ENCODE peak calls at places on chromosomes 2 and 18, in five cellular contexts. P, N, E, V and Z are unnamed samples.
A peak's percentile ranks its signal among the peaks of the same experiment; 100 is the strongest.

GRCh38 chr2:238225121-238225520 is 14.7 kb downstream of the HES6 start:
- DNase-seq in P (no peak), N (no peak), E (no peak), V (no peak), Z (no peak)

GRCh38 chr2:28616618-28617017 is 120.8 kb downstream of the PLB1 start:
- DNase-seq in P (no peak), N (no peak), E (no peak), V (no peak), Z (no peak)

GRCh38 chr18:13217971-13218375 is 587 bp upstream of the LDLRAD4 start:
- DNase-seq in P (no peak), N (no peak), E (peak; percentile 47), V (no peak), Z (no peak)

GRCh38 chr2:68282814-68283812 is 30.8 kb upstream of the PPP3R1 start:
- DNase-seq in P (peak; percentile 36), N (peak; percentile 53), E (peak; percentile 62), V (peak; percentile 25), Z (no peak)

GRCh38 chr18:3217930-3218647 is 1.7 kb downstream of the MYOM1 start:
- DNase-seq in P (no peak), N (peak; percentile 61), E (peak; percentile 15), V (no peak), Z (no peak)

GRCh38 chr2:133789743-133790142 is 221.5 kb upstream of the NCKAP5 start:
- DNase-seq in P (no peak), N (no peak), E (no peak), V (no peak), Z (no peak)

GRCh38 chr2:1272835-1273234 is 140.4 kb upstream of the TPO start:
- DNase-seq in P (no peak), N (no peak), E (no peak), V (no peak), Z (no peak)

GRCh38 chr2:238510911-238511613 is 84.3 kb downstream of the ASB1 start:
- DNase-seq in P (no peak), N (no peak), E (no peak), V (no peak), Z (no peak)

GRCh38 chr2:240462073-240462703 is 26.7 kb downstream of the GPC1 start:
- DNase-seq in P (no peak), N (no peak), E (no peak), V (no peak), Z (no peak)

GRCh38 chr2:217622664-217623063 is 380.1 kb downstream of the TNS1 start:
- DNase-seq in P (no peak), N (no peak), E (no peak), V (no peak), Z (no peak)

GRCh38 chr2:30979822-30980245 is 158.4 kb downstream of the GALNT14 start:
- DNase-seq in P (no peak), N (peak; percentile 93), E (no peak), V (no peak), Z (no peak)

GRCh38 chr2:128307595-128307994 is 11.1 kb downstream of the HS6ST1 start:
- DNase-seq in P (no peak), N (no peak), E (no peak), V (no peak), Z (no peak)

GRCh38 chr2:154697422-154698237 is 865 bp upstream of the KCNJ3 start:
- DNase-seq in P (no peak), N (no peak), E (peak; percentile 33), V (no peak), Z (no peak)

GRCh38 chr2:136238214-136238551 is 120.2 kb upstream of the CXCR4 start:
- DNase-seq in P (no peak), N (no peak), E (no peak), V (no peak), Z (no peak)

GRCh38 chr2:43165378-43166025 is 60.9 kb downstream of the ZFP36L2 start:
- DNase-seq in P (no peak), N (no peak), E (no peak), V (no peak), Z (no peak)

GRCh38 chr2:43214253-43214652 is 12.2 kb downstream of the ZFP36L2 start:
- DNase-seq in P (no peak), N (no peak), E (no peak), V (no peak), Z (no peak)

GRCh38 chr18:48172226-48173006 is 236.8 kb downstream of the ZBTB7C start:
- DNase-seq in P (no peak), N (no peak), E (no peak), V (no peak), Z (no peak)

GRCh38 chr2:170816499-170817246 is at the start of gene GAD1:
- DNase-seq in P (peak; percentile 22), N (peak; percentile 86), E (peak; percentile 94), V (peak; percentile 86), Z (no peak)

GRCh38 chr18:35407871-35408481 is 30.8 kb upstream of the ZNF396 start:
- DNase-seq in P (no peak), N (peak; percentile 33), E (peak; percentile 73), V (peak; percentile 73), Z (no peak)

GRCh38 chr18:49277395-49278036 is 182.9 kb downstream of the DYM start:
- DNase-seq in P (no peak), N (peak; percentile 34), E (no peak), V (no peak), Z (no peak)